ENCODE peak calls at places on chromosomes 12 and 14, in four cellular contexts. C is KBM-7, D is SW480, O is NCI-H1930. U is an unnamed sample.

GRCh38 chr12:127928615-127929014 is 338.4 kb upstream of the TMEM132C start:
- DNase-seq in C (no peak), D (no peak), O (no peak), U (no peak)

GRCh38 chr14:103057372-103058208 is at the start of gene CDC42BPB:
- DNase-seq in C (peak; percentile 54), D (peak; percentile 92), O (peak; percentile 92), U (peak; percentile 96)

GRCh38 chr12:7093486-7093885 is 1.2 kb upstream of the C1R start:
- DNase-seq in C (no peak), D (no peak), O (no peak), U (no peak)

GRCh38 chr14:98183556-98183955 is 1088.4 kb downstream of the BCL11B start:
- DNase-seq in C (no peak), D (no peak), O (no peak), U (no peak)

GRCh38 chr12:106147956-106148355 is 9.2 kb upstream of the NUAK1 start:
- DNase-seq in C (no peak), D (no peak), O (no peak), U (no peak)

GRCh38 chr12:24561411-24561871 is 387.5 kb downstream of the BCAT1 start:
- DNase-seq in C (no peak), D (no peak), O (no peak), U (peak; percentile 75)

GRCh38 chr12:132513070-132513398 is 23.1 kb downstream of the FBRSL1 start:
- DNase-seq in C (no peak), D (no peak), O (no peak), U (no peak)

GRCh38 chr12:132447327-132447720 is 42.6 kb upstream of the FBRSL1 start:
- DNase-seq in C (no peak), D (no peak), O (no peak), U (no peak)

GRCh38 chr12:69821441-69822204 is 3.4 kb upstream of the MYRFL start:
- DNase-seq in C (peak; percentile 41), D (peak; percentile 6), O (no peak), U (peak; percentile 97)

GRCh38 chr14:54331516-54331915 is 65.3 kb upstream of the CDKN3 start:
- DNase-seq in C (no peak), D (no peak), O (no peak), U (no peak)

GRCh38 chr14:68820536-68820935 is 27.7 kb upstream of the ZFP36L1 start:
- DNase-seq in C (no peak), D (no peak), O (no peak), U (no peak)